ENCODE peak calls at places on chromosomes 7 and 10, in seven cellular contexts. One of them, this sample, is unnamed.
A peak's percentile ranks its signal among the peaks of the same experiment; 100 is the strongest.

GRCh38 chr7:50641442-50642405 is 76.5 kb upstream of the DDC start:
- DNase-seq in CD4-positive, alpha-beta T cell: no peak
- DNase-seq in activated CD4-positive, alpha-beta T cell treated with anti-CD3 and anti-CD28 coated beads for 24 hours: no peak
- DNase-seq in adrenal gland: no peak
- DNase-seq in NCI-H1417: no peak
- DNase-seq in ureter: no peak
- DNase-seq in AG20443: no peak
- DNase-seq in this sample: peak; percentile 90

GRCh38 chr10:123574299-123574698 is 91.9 kb upstream of the GPR26 start:
- DNase-seq in CD4-positive, alpha-beta T cell: no peak
- DNase-seq in activated CD4-positive, alpha-beta T cell treated with anti-CD3 and anti-CD28 coated beads for 24 hours: no peak
- DNase-seq in adrenal gland: no peak
- DNase-seq in NCI-H1417: no peak
- DNase-seq in ureter: no peak
- DNase-seq in AG20443: no peak
- DNase-seq in this sample: no peak

GRCh38 chr7:2646680-2647571 is 15.1 kb downstream of the TTYH3 start:
- DNase-seq in CD4-positive, alpha-beta T cell: no peak
- DNase-seq in activated CD4-positive, alpha-beta T cell treated with anti-CD3 and anti-CD28 coated beads for 24 hours: no peak
- DNase-seq in adrenal gland: no peak
- DNase-seq in NCI-H1417: no peak
- DNase-seq in ureter: no peak
- DNase-seq in AG20443: no peak
- DNase-seq in this sample: no peak

GRCh38 chr10:80415734-80416281 is 7.5 kb downstream of the PRXL2A start:
- DNase-seq in CD4-positive, alpha-beta T cell: no peak
- DNase-seq in activated CD4-positive, alpha-beta T cell treated with anti-CD3 and anti-CD28 coated beads for 24 hours: no peak
- DNase-seq in adrenal gland: no peak
- DNase-seq in NCI-H1417: no peak
- DNase-seq in ureter: no peak
- DNase-seq in AG20443: no peak
- DNase-seq in this sample: no peak

GRCh38 chr7:77651544-77652162 is 44.6 kb upstream of the RSBN1L start:
- DNase-seq in CD4-positive, alpha-beta T cell: no peak
- DNase-seq in activated CD4-positive, alpha-beta T cell treated with anti-CD3 and anti-CD28 coated beads for 24 hours: no peak
- DNase-seq in adrenal gland: no peak
- DNase-seq in NCI-H1417: peak; percentile 33
- DNase-seq in ureter: no peak
- DNase-seq in AG20443: peak; percentile 56
- DNase-seq in this sample: no peak

GRCh38 chr10:102132193-102132562 is 662 bp upstream of the PPRC1 start:
- DNase-seq in CD4-positive, alpha-beta T cell: no peak
- DNase-seq in activated CD4-positive, alpha-beta T cell treated with anti-CD3 and anti-CD28 coated beads for 24 hours: no peak
- DNase-seq in adrenal gland: no peak
- DNase-seq in NCI-H1417: no peak
- DNase-seq in ureter: no peak
- DNase-seq in AG20443: no peak
- DNase-seq in this sample: no peak

GRCh38 chr10:127456122-127456521 is 93.0 kb upstream of the NPS start:
- DNase-seq in CD4-positive, alpha-beta T cell: no peak
- DNase-seq in activated CD4-positive, alpha-beta T cell treated with anti-CD3 and anti-CD28 coated beads for 24 hours: no peak
- DNase-seq in adrenal gland: no peak
- DNase-seq in NCI-H1417: no peak
- DNase-seq in ureter: no peak
- DNase-seq in AG20443: no peak
- DNase-seq in this sample: no peak

GRCh38 chr7:71752171-71752935 is 620.4 kb downstream of the GALNT17 start:
- DNase-seq in CD4-positive, alpha-beta T cell: no peak
- DNase-seq in activated CD4-positive, alpha-beta T cell treated with anti-CD3 and anti-CD28 coated beads for 24 hours: peak; percentile 36
- DNase-seq in adrenal gland: peak; percentile 69
- DNase-seq in NCI-H1417: peak; percentile 71
- DNase-seq in ureter: no peak
- DNase-seq in AG20443: peak; percentile 81
- DNase-seq in this sample: peak; percentile 41

GRCh38 chr7:154960063-154960790 is 42.7 kb downstream of the PAXIP1 start:
- DNase-seq in CD4-positive, alpha-beta T cell: no peak
- DNase-seq in activated CD4-positive, alpha-beta T cell treated with anti-CD3 and anti-CD28 coated beads for 24 hours: no peak
- DNase-seq in adrenal gland: no peak
- DNase-seq in NCI-H1417: no peak
- DNase-seq in ureter: no peak
- DNase-seq in AG20443: no peak
- DNase-seq in this sample: no peak

GRCh38 chr10:101043356-101043707 is 12.3 kb downstream of the SFXN3 start:
- DNase-seq in CD4-positive, alpha-beta T cell: no peak
- DNase-seq in activated CD4-positive, alpha-beta T cell treated with anti-CD3 and anti-CD28 coated beads for 24 hours: no peak
- DNase-seq in adrenal gland: no peak
- DNase-seq in NCI-H1417: no peak
- DNase-seq in ureter: no peak
- DNase-seq in AG20443: peak; percentile 28
- DNase-seq in this sample: no peak

GRCh38 chr10:68135922-68136718 is 26.8 kb downstream of the MYPN start:
- DNase-seq in CD4-positive, alpha-beta T cell: no peak
- DNase-seq in activated CD4-positive, alpha-beta T cell treated with anti-CD3 and anti-CD28 coated beads for 24 hours: no peak
- DNase-seq in adrenal gland: peak; percentile 34
- DNase-seq in NCI-H1417: no peak
- DNase-seq in ureter: no peak
- DNase-seq in AG20443: peak; percentile 77
- DNase-seq in this sample: no peak

This sample was measured in dorsolateral prefrontal cortex.